ENCODE peak calls at places on chromosomes 5 and 9, in four cellular contexts. T, F, W and L are unnamed samples.

GRCh38 chr9:36935332-36935731 is 98.7 kb downstream of the PAX5 start:
- DNase-seq in W (no peak), T (no peak), F (no peak), L (no peak)

GRCh38 chr9:113879318-113879717 is 3.2 kb downstream of the ZNF618 start:
- DNase-seq in T (peak), F (no peak), W (no peak), L (peak)

GRCh38 chr5:59789894-59790293 is 103.6 kb downstream of the PDE4D start:
- DNase-seq in F (no peak), T (no peak), W (no peak), L (no peak)

GRCh38 chr5:15645776-15646175 is 145.8 kb downstream of the FBXL7 start:
- DNase-seq in W (no peak), T (no peak), F (no peak), L (no peak)

GRCh38 chr5:181219262-181220177 is 3.6 kb upstream of the TRIM41 start:
- DNase-seq in T (no peak), W (no peak), F (no peak), L (no peak)

GRCh38 chr5:68872088-68872842 is 221.5 kb upstream of the SLC30A5 start:
- DNase-seq in T (peak), F (no peak), W (no peak), L (peak)

GRCh38 chr5:167489202-167489601 is 802.2 kb upstream of the WWC1 start:
- DNase-seq in T (no peak), F (no peak), W (peak), L (no peak)

GRCh38 chr9:2764371-2764770 is 47.1 kb downstream of the KCNV2 start:
- DNase-seq in F (no peak), T (no peak), W (no peak), L (peak)

GRCh38 chr5:126435714-126436113 is 12.5 kb downstream of the GRAMD2B start:
- DNase-seq in F (no peak), W (no peak), T (no peak), L (no peak)

GRCh38 chr9:19495186-19496028 is 86.6 kb downstream of the ACER2 start:
- DNase-seq in F (no peak), T (no peak), W (no peak), L (no peak)

GRCh38 chr5:107388111-107388861 is 282.5 kb downstream of the EFNA5 start:
- DNase-seq in F (no peak), W (no peak), T (no peak), L (no peak)

GRCh38 chr5:155004138-155004744 is 9.3 kb upstream of the KIF4B start:
- DNase-seq in T (no peak), F (no peak), W (no peak), L (peak)

GRCh38 chr5:144249755-144250464 is 79.2 kb downstream of the KCTD16 start:
- DNase-seq in F (no peak), T (no peak), W (no peak), L (no peak)

GRCh38 chr9:131238402-131239021 is 37.8 kb downstream of the FAM78A start:
- DNase-seq in W (no peak), T (no peak), F (no peak), L (no peak)

GRCh38 chr5:67902497-67902830 is 313.1 kb upstream of the PIK3R1 start:
- DNase-seq in F (no peak), W (no peak), T (no peak), L (no peak)

DNA sequence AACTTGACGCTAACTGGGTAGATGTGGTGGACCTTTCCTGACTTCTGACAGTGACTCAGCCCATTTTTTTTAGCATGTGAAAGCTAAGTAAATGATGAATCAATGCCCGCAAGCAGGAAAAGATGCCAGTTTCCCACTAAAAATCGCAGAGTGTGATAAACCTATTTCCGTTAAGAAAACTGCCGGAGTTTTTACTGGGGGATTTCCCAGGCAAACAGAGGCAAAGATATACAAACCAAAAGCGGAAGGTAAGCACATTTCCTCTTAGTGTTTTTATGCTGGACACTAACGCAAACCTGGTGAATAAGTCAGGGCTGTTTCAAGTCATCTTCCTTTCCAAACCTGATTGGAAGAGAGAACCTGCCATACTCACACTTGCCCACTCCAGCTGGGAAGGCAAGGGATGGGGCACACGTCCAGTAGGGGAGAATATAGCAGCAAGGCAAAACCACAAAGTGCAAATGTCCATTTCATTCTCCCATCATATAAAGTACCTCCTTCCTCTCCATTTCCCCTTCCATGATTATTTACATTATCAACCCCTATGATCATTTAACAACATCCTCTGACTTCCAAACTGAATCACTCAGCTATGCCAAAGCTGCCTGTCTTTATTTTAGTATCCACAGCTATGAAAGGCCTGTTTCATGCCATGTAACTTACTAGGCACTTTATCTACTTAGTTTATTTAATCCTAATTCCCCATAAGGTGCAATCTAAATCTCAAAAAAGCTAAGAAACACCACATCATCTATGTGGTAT is 349.8 kb upstream of the RFX3 start:
- DNase-seq in F (peak), W (peak), T (no peak), L (no peak)
- TF ChIP-seq POLR2A in F (no peak), W (no peak), T (no peak), L (no peak)

GRCh38 chr5:142023836-142024235 is 11.0 kb upstream of the GNPDA1 start:
- DNase-seq in F (no peak), T (no peak), W (no peak), L (no peak)

GRCh38 chr5:142020122-142020659 is 7.4 kb upstream of the GNPDA1 start:
- DNase-seq in W (no peak), F (no peak), T (no peak), L (no peak)

GRCh38 chr5:142025637-142026036 is 12.8 kb upstream of the GNPDA1 start:
- DNase-seq in W (no peak), F (no peak), T (no peak), L (no peak)

GRCh38 chr5:142024771-142025304 is 12.0 kb upstream of the GNPDA1 start:
- DNase-seq in T (peak), W (peak), F (peak), L (peak)
- TF ChIP-seq POLR2A in T (peak), W (peak), F (no peak), L (peak)

GRCh38 chr9:78118742-78119473 is 87.3 kb upstream of the GNAQ start:
- DNase-seq in F (no peak), T (no peak), W (no peak), L (no peak)

GRCh38 chr9:78122631-78123030 is 91.0 kb upstream of the GNAQ start:
- DNase-seq in T (no peak), W (peak), F (no peak), L (no peak)

GRCh38 chr9:78123808-78124207 is 92.2 kb upstream of the GNAQ start:
- DNase-seq in F (no peak), W (no peak), T (no peak), L (no peak)

DNA sequence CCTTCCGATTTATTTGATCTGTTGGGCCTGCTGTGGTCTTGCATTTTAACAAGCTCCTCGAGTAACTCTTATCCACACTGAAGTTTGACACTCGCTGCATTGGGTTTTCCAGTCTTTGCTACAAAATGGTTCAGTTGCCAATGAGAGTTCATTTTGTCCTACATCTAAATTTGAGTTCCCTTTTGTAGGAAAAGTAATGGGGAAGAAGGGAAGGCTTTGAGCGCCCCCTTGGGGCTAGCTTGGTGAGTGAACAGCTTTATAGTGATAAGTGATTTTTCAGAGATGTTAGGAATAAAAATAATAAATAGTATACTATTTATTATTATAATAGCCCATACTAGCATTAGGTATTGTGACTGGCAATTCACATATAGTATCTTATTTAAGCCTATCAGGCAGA is 89.9 kb upstream of the GNAQ start:
- DNase-seq in T (peak), W (peak), F (peak), L (peak)
- TF ChIP-seq POLR2A in T (no peak), W (no peak), F (no peak), L (no peak)

GRCh38 chr5:54401515-54401914 is 54.0 kb upstream of the HSPB3 start:
- DNase-seq in F (no peak), T (no peak), W (no peak), L (no peak)

GRCh38 chr5:54403121-54403520 is 52.4 kb upstream of the HSPB3 start:
- DNase-seq in W (no peak), F (no peak), T (no peak), L (no peak)

DNA sequence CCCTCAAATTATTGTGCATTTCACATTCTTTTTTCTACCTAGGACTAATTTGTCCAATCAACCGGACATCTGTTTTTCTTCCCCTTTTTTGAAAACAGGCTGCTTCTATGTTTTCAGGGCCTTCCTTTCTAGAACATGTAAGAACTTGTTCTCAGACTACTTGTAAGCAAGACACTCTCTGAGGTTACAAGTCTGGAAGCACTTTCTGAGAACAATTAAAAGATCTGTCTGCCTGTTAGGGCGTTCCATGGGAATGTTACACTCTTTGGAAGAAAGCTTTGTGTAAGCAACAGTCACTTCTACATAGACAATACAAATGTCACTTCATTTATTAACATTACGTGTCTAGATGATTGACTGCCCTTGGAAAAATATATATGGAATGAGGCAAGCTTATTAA is 50.9 kb upstream of the HSPB3 start:
- DNase-seq in W (no peak), T (no peak), F (no peak), L (no peak)
- TF ChIP-seq POLR2A in W (no peak), T (no peak), F (no peak), L (no peak)